ENCODE peak calls at places on chromosomes 2 and 18, in eight cellular contexts. One of them, this sample, is unnamed.

GRCh38 chr2:215529271-215529670 is 93.4 kb upstream of the FN1 start:
- DNase-seq in GM12865: no peak
- DNase-seq in A549: peak
- DNase-seq in PC-3: peak
- DNase-seq in mesendoderm: no peak
- DNase-seq in tibial nerve: no peak
- DNase-seq in NT2/D1: no peak
- DNase-seq in HCT116: no peak
- DNase-seq in this sample: no peak

GRCh38 chr2:80222644-80223043 is 81.9 kb downstream of the LRRTM1 start:
- DNase-seq in GM12865: no peak
- DNase-seq in A549: no peak
- DNase-seq in PC-3: no peak
- DNase-seq in mesendoderm: no peak
- DNase-seq in tibial nerve: no peak
- DNase-seq in NT2/D1: no peak
- DNase-seq in HCT116: no peak
- DNase-seq in this sample: no peak

GRCh38 chr2:141331127-141331526 is 799.7 kb downstream of the LRP1B start:
- DNase-seq in GM12865: no peak
- DNase-seq in A549: peak
- DNase-seq in PC-3: peak
- DNase-seq in mesendoderm: peak
- DNase-seq in tibial nerve: no peak
- DNase-seq in NT2/D1: no peak
- DNase-seq in HCT116: no peak
- DNase-seq in this sample: no peak

GRCh38 chr2:78020500-78020899 is 498.3 kb upstream of the LRRTM4 start:
- DNase-seq in GM12865: no peak
- DNase-seq in A549: no peak
- DNase-seq in PC-3: no peak
- DNase-seq in mesendoderm: no peak
- DNase-seq in tibial nerve: no peak
- DNase-seq in NT2/D1: no peak
- DNase-seq in HCT116: no peak
- DNase-seq in this sample: no peak

GRCh38 chr18:58223717-58224424 is 179.8 kb downstream of the NEDD4L start:
- DNase-seq in GM12865: no peak
- DNase-seq in A549: peak
- DNase-seq in PC-3: peak
- DNase-seq in mesendoderm: peak
- DNase-seq in tibial nerve: peak
- DNase-seq in NT2/D1: no peak
- DNase-seq in HCT116: peak
- DNase-seq in this sample: peak

GRCh38 chr2:234631896-234632514 is 135.1 kb upstream of the ARL4C start:
- DNase-seq in GM12865: no peak
- DNase-seq in A549: no peak
- DNase-seq in PC-3: no peak
- DNase-seq in mesendoderm: peak
- DNase-seq in tibial nerve: no peak
- DNase-seq in NT2/D1: peak
- DNase-seq in HCT116: no peak
- DNase-seq in this sample: no peak

GRCh38 chr2:217799553-217800432 is 203.0 kb downstream of the TNS1 start:
- DNase-seq in GM12865: no peak
- DNase-seq in A549: no peak
- DNase-seq in PC-3: no peak
- DNase-seq in mesendoderm: no peak
- DNase-seq in tibial nerve: no peak
- DNase-seq in NT2/D1: no peak
- DNase-seq in HCT116: no peak
- DNase-seq in this sample: no peak

GRCh38 chr18:29378739-29379138 is 1201.8 kb upstream of the CDH2 start:
- DNase-seq in GM12865: no peak
- DNase-seq in A549: no peak
- DNase-seq in PC-3: peak
- DNase-seq in mesendoderm: no peak
- DNase-seq in tibial nerve: no peak
- DNase-seq in NT2/D1: no peak
- DNase-seq in HCT116: no peak
- DNase-seq in this sample: no peak

GRCh38 chr2:199462167-199462976 is 4.6 kb upstream of the SATB2 start:
- DNase-seq in GM12865: no peak
- DNase-seq in A549: no peak
- DNase-seq in PC-3: no peak
- DNase-seq in mesendoderm: peak
- DNase-seq in tibial nerve: no peak
- DNase-seq in NT2/D1: no peak
- DNase-seq in HCT116: no peak
- DNase-seq in this sample: no peak
- H3K4me3 ChIP-seq in GM12865: no peak
- H3K4me3 ChIP-seq in A549: peak
- H3K4me3 ChIP-seq in PC-3: peak
- H3K4me3 ChIP-seq in mesendoderm: peak
- H3K4me3 ChIP-seq in tibial nerve: no peak
- H3K4me3 ChIP-seq in NT2/D1: peak
- H3K4me3 ChIP-seq in HCT116: no peak
- H3K4me3 ChIP-seq in this sample: no peak

GRCh38 chr18:11147371-11147860 is 2.0 kb downstream of the PIEZO2 start:
- DNase-seq in GM12865: no peak
- DNase-seq in A549: no peak
- DNase-seq in PC-3: no peak
- DNase-seq in mesendoderm: peak
- DNase-seq in tibial nerve: no peak
- DNase-seq in NT2/D1: no peak
- DNase-seq in HCT116: no peak
- DNase-seq in this sample: no peak
- H3K4me3 ChIP-seq in GM12865: peak
- H3K4me3 ChIP-seq in A549: no peak
- H3K4me3 ChIP-seq in PC-3: no peak
- H3K4me3 ChIP-seq in mesendoderm: peak
- H3K4me3 ChIP-seq in tibial nerve: peak
- H3K4me3 ChIP-seq in NT2/D1: peak
- H3K4me3 ChIP-seq in HCT116: no peak
- H3K4me3 ChIP-seq in this sample: no peak

DNA sequence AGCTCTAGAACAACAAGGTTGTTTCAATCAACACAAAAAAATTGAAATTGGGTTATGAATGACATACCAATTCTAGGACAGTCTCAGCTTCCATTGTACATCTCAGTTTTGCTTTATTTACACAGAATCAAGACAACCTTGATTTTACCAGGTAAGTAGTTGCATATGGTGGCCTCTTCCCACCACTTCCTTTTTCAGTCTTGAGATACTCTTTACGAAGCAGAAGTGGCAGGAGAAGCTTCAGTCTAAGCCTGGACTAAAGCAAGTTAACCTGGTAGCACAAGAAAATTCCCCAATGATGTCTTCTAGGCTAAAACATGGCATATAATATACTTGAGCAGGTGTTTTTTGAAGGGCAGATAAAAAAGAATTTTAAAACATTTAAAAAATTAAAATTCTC is 10.7 kb upstream of the FAM136A start:
- DNase-seq in GM12865: no peak
- DNase-seq in A549: no peak
- DNase-seq in PC-3: no peak
- DNase-seq in mesendoderm: no peak
- DNase-seq in tibial nerve: no peak
- DNase-seq in NT2/D1: no peak
- DNase-seq in HCT116: no peak
- DNase-seq in this sample: no peak
- H3K4me3 ChIP-seq in GM12865: no peak
- H3K4me3 ChIP-seq in A549: no peak
- H3K4me3 ChIP-seq in PC-3: no peak
- H3K4me3 ChIP-seq in mesendoderm: no peak
- H3K4me3 ChIP-seq in tibial nerve: no peak
- H3K4me3 ChIP-seq in NT2/D1: no peak
- H3K4me3 ChIP-seq in HCT116: no peak
- H3K4me3 ChIP-seq in this sample: no peak

DNA sequence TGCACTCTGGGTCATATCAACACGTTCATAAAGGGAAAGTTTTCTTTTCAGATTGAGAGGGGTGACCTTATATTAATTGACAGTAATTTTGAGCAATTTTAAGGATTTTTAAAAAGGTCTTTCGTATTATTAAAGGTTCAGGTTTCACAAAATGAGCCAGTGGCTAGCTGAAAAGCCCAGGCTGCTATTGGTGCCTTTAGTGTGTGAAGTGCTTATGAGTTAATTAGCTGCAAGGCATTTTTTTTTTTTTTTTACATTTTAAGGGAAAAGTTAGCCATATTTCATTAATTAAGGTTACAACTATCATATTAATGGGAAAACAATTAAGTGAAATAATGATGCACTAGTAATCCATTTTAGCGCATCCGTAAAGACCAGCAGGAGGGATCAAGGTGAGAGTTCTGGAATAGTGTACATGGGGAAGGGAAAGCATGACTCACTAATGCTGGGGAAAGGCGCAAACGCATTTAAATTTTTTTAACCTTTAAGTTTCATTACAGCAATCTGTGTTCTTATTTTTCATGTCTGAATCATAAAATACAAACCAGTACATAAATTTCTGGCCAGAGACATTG is 200.0 kb downstream of the ZNF407 start:
- DNase-seq in GM12865: no peak
- DNase-seq in A549: no peak
- DNase-seq in PC-3: no peak
- DNase-seq in mesendoderm: no peak
- DNase-seq in tibial nerve: no peak
- DNase-seq in NT2/D1: no peak
- DNase-seq in HCT116: peak
- DNase-seq in this sample: no peak
- H3K4me3 ChIP-seq in GM12865: no peak
- H3K4me3 ChIP-seq in A549: no peak
- H3K4me3 ChIP-seq in PC-3: no peak
- H3K4me3 ChIP-seq in mesendoderm: no peak
- H3K4me3 ChIP-seq in tibial nerve: no peak
- H3K4me3 ChIP-seq in NT2/D1: no peak
- H3K4me3 ChIP-seq in HCT116: peak
- H3K4me3 ChIP-seq in this sample: no peak

GRCh38 chr2:157442136-157442535 is 1.8 kb downstream of the CYTIP start:
- DNase-seq in GM12865: peak
- DNase-seq in A549: no peak
- DNase-seq in PC-3: no peak
- DNase-seq in mesendoderm: no peak
- DNase-seq in tibial nerve: no peak
- DNase-seq in NT2/D1: no peak
- DNase-seq in HCT116: no peak
- DNase-seq in this sample: no peak
- H3K4me3 ChIP-seq in GM12865: peak
- H3K4me3 ChIP-seq in A549: no peak
- H3K4me3 ChIP-seq in PC-3: no peak
- H3K4me3 ChIP-seq in mesendoderm: no peak
- H3K4me3 ChIP-seq in tibial nerve: peak
- H3K4me3 ChIP-seq in NT2/D1: no peak
- H3K4me3 ChIP-seq in HCT116: no peak
- H3K4me3 ChIP-seq in this sample: no peak

GRCh38 chr2:150480241-150480640 is 7.2 kb downstream of the RND3 start:
- DNase-seq in GM12865: no peak
- DNase-seq in A549: no peak
- DNase-seq in PC-3: peak
- DNase-seq in mesendoderm: peak
- DNase-seq in tibial nerve: no peak
- DNase-seq in NT2/D1: no peak
- DNase-seq in HCT116: no peak
- DNase-seq in this sample: no peak

GRCh38 chr2:150480971-150481830 is 6.3 kb downstream of the RND3 start:
- DNase-seq in GM12865: no peak
- DNase-seq in A549: no peak
- DNase-seq in PC-3: peak
- DNase-seq in mesendoderm: no peak
- DNase-seq in tibial nerve: no peak
- DNase-seq in NT2/D1: no peak
- DNase-seq in HCT116: no peak
- DNase-seq in this sample: no peak

GRCh38 chr2:150478206-150478974 is 9.1 kb downstream of the RND3 start:
- DNase-seq in GM12865: no peak
- DNase-seq in A549: no peak
- DNase-seq in PC-3: peak
- DNase-seq in mesendoderm: peak
- DNase-seq in tibial nerve: no peak
- DNase-seq in NT2/D1: no peak
- DNase-seq in HCT116: no peak
- DNase-seq in this sample: no peak

GRCh38 chr2:150477347-150477746 is 10.1 kb downstream of the RND3 start:
- DNase-seq in GM12865: no peak
- DNase-seq in A549: no peak
- DNase-seq in PC-3: peak
- DNase-seq in mesendoderm: peak
- DNase-seq in tibial nerve: no peak
- DNase-seq in NT2/D1: no peak
- DNase-seq in HCT116: no peak
- DNase-seq in this sample: no peak

DNA sequence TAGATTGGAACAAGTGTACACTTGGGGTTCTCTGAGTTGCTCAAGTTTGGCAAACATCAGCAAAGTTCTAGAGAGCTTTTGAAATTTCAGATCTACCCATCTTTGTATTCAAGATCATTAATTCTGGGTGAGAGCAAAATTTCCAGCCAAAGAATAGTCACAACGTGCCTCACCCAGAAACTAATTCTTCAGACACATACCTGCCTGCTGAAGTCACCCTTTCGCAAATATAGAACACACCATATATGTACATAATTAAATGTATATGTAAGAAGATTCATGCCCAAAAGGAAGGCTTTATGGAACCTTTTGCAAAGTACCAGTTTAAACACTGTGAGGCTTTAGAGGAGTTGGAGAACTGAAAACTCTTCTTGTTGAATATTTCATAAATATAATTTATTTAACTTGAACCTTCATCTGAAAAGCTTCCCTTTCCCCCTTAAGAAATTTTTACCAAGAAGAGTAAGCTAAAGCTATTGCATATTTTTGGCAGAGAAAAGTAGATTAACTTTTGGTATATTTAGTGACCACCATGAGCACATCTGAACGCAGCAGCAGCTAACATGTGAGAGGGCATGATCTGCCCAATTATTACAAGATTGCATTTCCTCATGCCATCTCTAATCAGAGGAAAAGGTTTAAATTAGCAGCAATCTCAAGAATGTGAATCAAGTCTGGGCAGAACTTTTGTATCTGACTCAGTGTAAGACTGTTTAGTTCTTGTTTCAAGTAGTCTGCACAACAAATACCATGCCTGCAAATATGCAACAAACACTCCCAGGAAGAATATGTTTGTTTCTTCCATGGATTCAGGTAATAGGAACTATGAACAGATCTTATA is 8.2 kb downstream of the RND3 start:
- DNase-seq in GM12865: no peak
- DNase-seq in A549: no peak
- DNase-seq in PC-3: peak
- DNase-seq in mesendoderm: no peak
- DNase-seq in tibial nerve: no peak
- DNase-seq in NT2/D1: no peak
- DNase-seq in HCT116: no peak
- DNase-seq in this sample: no peak
- H3K4me3 ChIP-seq in GM12865: no peak
- H3K4me3 ChIP-seq in A549: peak
- H3K4me3 ChIP-seq in PC-3: peak
- H3K4me3 ChIP-seq in mesendoderm: no peak
- H3K4me3 ChIP-seq in tibial nerve: no peak
- H3K4me3 ChIP-seq in NT2/D1: no peak
- H3K4me3 ChIP-seq in HCT116: peak
- H3K4me3 ChIP-seq in this sample: peak

GRCh38 chr2:29114514-29114840 is 738 bp upstream of the CLIP4 start:
- DNase-seq in GM12865: peak
- DNase-seq in A549: no peak
- DNase-seq in PC-3: no peak
- DNase-seq in mesendoderm: no peak
- DNase-seq in tibial nerve: no peak
- DNase-seq in NT2/D1: no peak
- DNase-seq in HCT116: no peak
- DNase-seq in this sample: no peak
- H3K4me3 ChIP-seq in GM12865: peak
- H3K4me3 ChIP-seq in A549: peak
- H3K4me3 ChIP-seq in PC-3: peak
- H3K4me3 ChIP-seq in mesendoderm: no peak
- H3K4me3 ChIP-seq in tibial nerve: no peak
- H3K4me3 ChIP-seq in NT2/D1: no peak
- H3K4me3 ChIP-seq in HCT116: peak
- H3K4me3 ChIP-seq in this sample: no peak